ENCODE peak calls at places on chromosome 5, in nine cellular contexts. V is breast epithelium, W is prostate gland, L is Peyer's patch, O is transverse colon, B is heart left ventricle, Q is body of pancreas, F is ovary, X is stomach. Z is an unnamed sample.

GRCh38 chr5:31135542-31135941 is 57.9 kb upstream of the CDH6 start:
- DNase-seq in V (no peak), W (no peak), L (no peak), O (no peak), B (no peak), Q (no peak), F (no peak), X (no peak), Z (no peak)

GRCh38 chr5:130045334-130045733 is 141.1 kb downstream of the CHSY3 start:
- DNase-seq in V (no peak), W (no peak), L (no peak), O (no peak), B (no peak), Q (no peak), F (no peak), X (no peak), Z (no peak)

GRCh38 chr5:155620819-155621410 is 607.4 kb downstream of the KIF4B start:
- DNase-seq in V (no peak), W (no peak), L (no peak), O (no peak), B (no peak), Q (no peak), F (no peak), X (no peak), Z (no peak)

GRCh38 chr5:54470191-54470590 is 14.7 kb downstream of the HSPB3 start:
- DNase-seq in V (no peak), W (no peak), L (no peak), O (no peak), B (no peak), Q (no peak), F (no peak), X (no peak), Z (no peak)

GRCh38 chr5:83965431-83965830 is 244.8 kb upstream of the HAPLN1 start:
- DNase-seq in V (no peak), W (no peak), L (no peak), O (no peak), B (no peak), Q (no peak), F (no peak), X (no peak), Z (no peak)

GRCh38 chr5:19855453-19855852 is 132.5 kb downstream of the CDH18 start:
- DNase-seq in V (no peak), W (no peak), L (no peak), O (no peak), B (no peak), Q (peak; percentile 17), F (no peak), X (no peak), Z (no peak)

GRCh38 chr5:54455413-54456157 is at the start of gene HSPB3:
- DNase-seq in V (no peak), W (no peak), L (no peak), O (peak; percentile 22), B (peak; percentile 62), Q (no peak), F (peak; percentile 25), X (no peak), Z (peak; percentile 77)

GRCh38 chr5:8685704-8686103 is 816.8 kb downstream of the MTRR start:
- DNase-seq in V (no peak), W (no peak), L (no peak), O (no peak), B (no peak), Q (no peak), F (no peak), X (no peak), Z (no peak)

GRCh38 chr5:2270467-2270866 is 387.7 kb upstream of the IRX4 start:
- DNase-seq in V (no peak), W (no peak), L (no peak), O (no peak), B (no peak), Q (no peak), F (no peak), X (no peak), Z (no peak)

GRCh38 chr5:17248999-17249634 is 31.7 kb downstream of the BASP1 start:
- DNase-seq in V (no peak), W (no peak), L (no peak), O (no peak), B (no peak), Q (no peak), F (no peak), X (no peak), Z (no peak)

GRCh38 chr5:168916852-168917251 is 337.7 kb upstream of the PANK3 start:
- DNase-seq in V (no peak), W (no peak), L (no peak), O (no peak), B (no peak), Q (no peak), F (no peak), X (no peak), Z (no peak)

GRCh38 chr5:55175781-55176175 is 2.8 kb upstream of the CDC20B start:
- DNase-seq in V (no peak), W (no peak), L (no peak), O (no peak), B (no peak), Q (no peak), F (no peak), X (no peak), Z (no peak)

GRCh38 chr5:137091473-137091872 is 407.7 kb downstream of the SPOCK1 start:
- DNase-seq in V (peak; percentile 61), W (no peak), L (no peak), O (no peak), B (no peak), Q (no peak), F (no peak), X (no peak), Z (no peak)

GRCh38 chr5:36870399-36871040 is 6.0 kb upstream of the NIPBL start:
- DNase-seq in V (no peak), W (peak; percentile 11), L (no peak), O (no peak), B (no peak), Q (no peak), F (no peak), X (no peak), Z (no peak)

GRCh38 chr5:69189162-69190086 is at the start of gene CENPH:
- DNase-seq in V (peak; percentile 87), W (peak; percentile 70), L (peak; percentile 90), O (peak; percentile 93), B (peak; percentile 88), Q (peak; percentile 89), F (peak; percentile 85), X (peak; percentile 88), Z (peak; percentile 94)
- TF ChIP-seq POLR2A in V (no peak), W (no peak), L (no peak), O (no peak), B (peak; percentile 17), Q (peak; percentile 34), F (peak; percentile 34), X (no peak), Z (no peak)

DNA sequence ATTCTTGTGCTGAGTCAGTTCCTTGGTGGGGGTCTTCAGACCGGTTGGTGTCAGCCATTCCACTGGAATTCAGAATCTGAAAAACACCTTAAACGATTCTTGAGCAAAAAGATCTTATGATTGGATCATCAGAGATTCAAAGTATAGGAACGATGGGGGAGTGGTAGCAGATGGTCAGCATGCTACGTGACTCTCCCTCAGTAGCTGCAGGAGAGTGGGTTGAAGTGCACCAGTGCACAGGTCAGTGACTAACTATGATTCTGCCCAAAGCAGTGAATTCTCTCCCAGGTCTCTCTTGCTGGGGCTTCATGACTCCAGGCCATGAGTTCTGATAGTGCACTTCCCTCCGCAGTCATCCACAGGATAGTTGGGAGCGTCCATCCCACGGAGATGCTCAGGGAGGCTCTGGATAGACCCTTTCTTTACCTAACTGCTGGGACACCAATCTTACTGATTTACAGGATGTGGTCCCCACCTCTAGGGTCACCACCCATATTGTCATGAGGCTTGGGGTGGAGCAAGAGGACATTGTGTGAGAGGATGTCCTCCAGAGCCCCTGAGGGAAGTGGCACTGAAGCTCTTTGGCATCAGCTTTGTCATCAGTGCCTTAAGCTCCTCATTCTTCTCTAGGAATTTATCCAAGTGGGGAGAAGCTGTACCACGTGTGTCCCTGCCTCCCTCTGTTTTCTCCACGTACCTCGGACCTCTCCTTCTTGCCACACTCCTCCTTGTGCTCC is 62.0 kb downstream of the RASGRF2 start:
- DNase-seq in V (no peak), W (no peak), L (no peak), O (no peak), B (no peak), Q (no peak), F (no peak), X (no peak), Z (no peak)
- H3K4me1 ChIP-seq in V (no peaks in the 10 kb centered on the region), W (no peaks in the 10 kb centered on the region), L (no peaks in the 10 kb centered on the region), O (no peaks in the 10 kb centered on the region), B (peaks cover 9% of the 10 kb centered on the region), Q (no peaks in the 10 kb centered on the region), F (no peaks in the 10 kb centered on the region), X (no peaks in the 10 kb centered on the region), Z (no peaks in the 10 kb centered on the region)

DNA sequence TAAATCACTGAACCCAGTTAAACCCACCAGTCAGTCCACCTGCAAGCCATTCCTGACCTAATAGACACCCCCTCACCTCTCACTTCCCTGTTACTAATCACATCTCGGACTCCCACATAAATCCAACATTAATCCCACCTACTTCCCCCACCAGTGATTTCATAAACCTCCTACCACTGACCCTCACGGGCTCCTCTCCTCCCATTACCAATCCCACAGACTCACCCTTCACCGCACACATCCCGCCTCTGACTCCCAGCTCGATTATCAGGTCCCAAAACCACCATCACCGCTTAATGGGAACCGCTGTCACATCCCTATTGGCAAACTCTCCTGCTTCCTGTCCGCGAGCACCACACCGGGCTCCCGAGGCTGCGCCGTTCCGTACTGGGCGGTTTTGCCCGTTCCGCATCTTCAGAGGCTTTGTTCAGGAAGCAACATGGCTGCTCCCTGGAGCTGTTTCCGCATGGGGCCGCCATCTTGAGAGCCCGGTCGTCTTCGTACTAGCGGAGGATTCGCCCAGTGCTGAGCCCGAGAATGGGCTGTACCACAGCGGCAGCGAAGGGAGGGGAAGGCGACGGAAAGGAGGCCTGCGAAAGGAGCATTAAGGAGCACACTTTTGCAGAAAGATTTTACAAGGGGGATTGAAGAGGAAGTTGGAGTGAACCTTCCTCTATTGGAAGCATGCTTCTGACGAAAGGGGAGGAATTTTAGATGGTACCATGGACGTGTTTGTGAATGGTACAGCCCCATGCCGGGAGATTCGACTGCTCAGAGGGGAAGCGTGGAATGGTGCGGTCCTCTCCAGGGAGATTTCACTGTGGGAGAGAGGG is at the start of gene ZNF300:
- DNase-seq in V (peak; percentile 81), W (peak; percentile 82), L (peak; percentile 88), O (peak; percentile 79), B (peak; percentile 86), Q (peak; percentile 82), F (peak; percentile 87), X (peak; percentile 79), Z (peak; percentile 96)
- TF ChIP-seq POLR2A in V (no peak), W (no peak), L (no peak), O (peak; percentile 16), B (no peak), Q (peak; percentile 53), F (peak; percentile 48), X (no peak), Z (peak; percentile 38)

GRCh38 chr5:111461934-111462333 is 50.4 kb downstream of the STARD4 start:
- DNase-seq in V (no peak), W (no peak), L (no peak), O (no peak), B (no peak), Q (no peak), F (no peak), X (no peak), Z (no peak)

GRCh38 chr5:111461261-111461671 is 51.1 kb downstream of the STARD4 start:
- DNase-seq in V (no peak), W (no peak), L (no peak), O (no peak), B (no peak), Q (no peak), F (no peak), X (no peak), Z (no peak)

DNA sequence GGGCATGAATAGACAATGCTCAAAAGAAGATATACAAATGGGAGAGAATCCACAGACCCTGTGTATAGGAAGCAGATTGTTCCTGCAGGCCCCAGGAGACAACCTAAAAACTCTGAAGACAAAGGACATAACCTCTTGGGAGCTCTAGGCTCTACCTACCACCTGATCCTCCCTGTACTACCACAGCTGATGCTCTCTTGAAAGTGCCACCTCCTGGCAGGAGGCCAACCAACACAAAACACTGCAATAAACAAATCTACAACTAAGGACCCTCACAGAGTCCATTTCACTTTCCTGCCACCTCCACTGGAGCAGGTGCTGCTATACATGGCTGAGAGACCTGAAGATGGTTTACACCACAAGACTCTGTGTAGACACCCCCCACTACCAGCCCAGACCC is 49.0 kb downstream of the STARD4 start:
- DNase-seq in V (no peak), W (no peak), L (no peak), O (no peak), B (no peak), Q (no peak), F (no peak), X (no peak), Z (no peak)
- H3K4me1 ChIP-seq in V (no peaks in the 10 kb centered on the region), W (no peaks in the 10 kb centered on the region), L (no peaks in the 10 kb centered on the region), O (no peaks in the 10 kb centered on the region), B (no peaks in the 10 kb centered on the region), Q (no peaks in the 10 kb centered on the region), F (no peaks in the 10 kb centered on the region), X (no peaks in the 10 kb centered on the region), Z (no peaks in the 10 kb centered on the region)